ENCODE peak calls at places on chromosomes 16 and 17, in eight cellular contexts. One of them, this sample, is unnamed.

GRCh38 chr17:8430966-8431365 is 4.7 kb upstream of the NDEL1 start:
- DNase-seq in NB4: no peak
- DNase-seq in fibroblast of the aortic adventitia: peak
- DNase-seq in AG10803: peak
- DNase-seq in AG04450: no peak
- DNase-seq in transverse colon: no peak
- DNase-seq in mucosa of descending colon: no peak
- DNase-seq in progenitor cell of endocrine pancreas: no peak
- DNase-seq in this sample: no peak

GRCh38 chr17:66533572-66533971 is 231.2 kb downstream of the PRKCA start:
- DNase-seq in NB4: peak
- DNase-seq in fibroblast of the aortic adventitia: peak
- DNase-seq in AG10803: no peak
- DNase-seq in AG04450: peak
- DNase-seq in transverse colon: no peak
- DNase-seq in mucosa of descending colon: no peak
- DNase-seq in progenitor cell of endocrine pancreas: peak
- DNase-seq in this sample: no peak

GRCh38 chr17:82238562-82239201 is 9.8 kb downstream of the SLC16A3 start:
- DNase-seq in NB4: peak
- DNase-seq in fibroblast of the aortic adventitia: peak
- DNase-seq in AG10803: peak
- DNase-seq in AG04450: no peak
- DNase-seq in transverse colon: peak
- DNase-seq in mucosa of descending colon: peak
- DNase-seq in progenitor cell of endocrine pancreas: no peak
- DNase-seq in this sample: no peak

GRCh38 chr17:17780941-17781590 is 55.7 kb downstream of the SREBF1 start:
- DNase-seq in NB4: peak
- DNase-seq in fibroblast of the aortic adventitia: peak
- DNase-seq in AG10803: no peak
- DNase-seq in AG04450: peak
- DNase-seq in transverse colon: peak
- DNase-seq in mucosa of descending colon: no peak
- DNase-seq in progenitor cell of endocrine pancreas: peak
- DNase-seq in this sample: no peak

GRCh38 chr17:38415250-38416194 is 12.7 kb upstream of the ARHGAP23 start:
- DNase-seq in NB4: peak
- DNase-seq in fibroblast of the aortic adventitia: peak
- DNase-seq in AG10803: peak
- DNase-seq in AG04450: peak
- DNase-seq in transverse colon: peak
- DNase-seq in mucosa of descending colon: no peak
- DNase-seq in progenitor cell of endocrine pancreas: no peak
- DNase-seq in this sample: no peak

GRCh38 chr17:82734987-82735866 is at the start of gene FN3K:
- DNase-seq in NB4: no peak
- DNase-seq in fibroblast of the aortic adventitia: peak
- DNase-seq in AG10803: peak
- DNase-seq in AG04450: peak
- DNase-seq in transverse colon: peak
- DNase-seq in mucosa of descending colon: peak
- DNase-seq in progenitor cell of endocrine pancreas: peak
- DNase-seq in this sample: peak

GRCh38 chr17:27199948-27200347 is 94.0 kb upstream of the WSB1 start:
- DNase-seq in NB4: no peak
- DNase-seq in fibroblast of the aortic adventitia: no peak
- DNase-seq in AG10803: no peak
- DNase-seq in AG04450: no peak
- DNase-seq in transverse colon: no peak
- DNase-seq in mucosa of descending colon: no peak
- DNase-seq in progenitor cell of endocrine pancreas: no peak
- DNase-seq in this sample: no peak

GRCh38 chr16:84754353-84754856 is 54.6 kb downstream of the USP10 start:
- DNase-seq in NB4: peak
- DNase-seq in fibroblast of the aortic adventitia: peak
- DNase-seq in AG10803: peak
- DNase-seq in AG04450: peak
- DNase-seq in transverse colon: peak
- DNase-seq in mucosa of descending colon: no peak
- DNase-seq in progenitor cell of endocrine pancreas: peak
- DNase-seq in this sample: no peak

GRCh38 chr16:75109732-75110243 is 6.8 kb downstream of the LDHD start:
- DNase-seq in NB4: peak
- DNase-seq in fibroblast of the aortic adventitia: no peak
- DNase-seq in AG10803: no peak
- DNase-seq in AG04450: no peak
- DNase-seq in transverse colon: peak
- DNase-seq in mucosa of descending colon: peak
- DNase-seq in progenitor cell of endocrine pancreas: no peak
- DNase-seq in this sample: no peak

GRCh38 chr16:50706250-50706649 is 12.8 kb downstream of the NOD2 start:
- DNase-seq in NB4: no peak
- DNase-seq in fibroblast of the aortic adventitia: no peak
- DNase-seq in AG10803: no peak
- DNase-seq in AG04450: no peak
- DNase-seq in transverse colon: no peak
- DNase-seq in mucosa of descending colon: no peak
- DNase-seq in progenitor cell of endocrine pancreas: no peak
- DNase-seq in this sample: no peak

GRCh38 chr16:46954562-46954961 is 18.9 kb downstream of the DNAJA2 start:
- DNase-seq in NB4: no peak
- DNase-seq in fibroblast of the aortic adventitia: no peak
- DNase-seq in AG10803: no peak
- DNase-seq in AG04450: no peak
- DNase-seq in transverse colon: no peak
- DNase-seq in mucosa of descending colon: no peak
- DNase-seq in progenitor cell of endocrine pancreas: no peak
- DNase-seq in this sample: no peak

GRCh38 chr16:63922563-63922962 is 1199.3 kb downstream of the CDH11 start:
- DNase-seq in NB4: no peak
- DNase-seq in fibroblast of the aortic adventitia: no peak
- DNase-seq in AG10803: peak
- DNase-seq in AG04450: no peak
- DNase-seq in transverse colon: no peak
- DNase-seq in mucosa of descending colon: no peak
- DNase-seq in progenitor cell of endocrine pancreas: no peak
- DNase-seq in this sample: no peak

GRCh38 chr16:65002265-65002664 is 119.6 kb downstream of the CDH11 start:
- DNase-seq in NB4: no peak
- DNase-seq in fibroblast of the aortic adventitia: peak
- DNase-seq in AG10803: peak
- DNase-seq in AG04450: no peak
- DNase-seq in transverse colon: no peak
- DNase-seq in mucosa of descending colon: no peak
- DNase-seq in progenitor cell of endocrine pancreas: no peak
- DNase-seq in this sample: peak

GRCh38 chr16:84648595-84649510 is 542 bp downstream of the KLHL36 start:
- DNase-seq in NB4: peak
- DNase-seq in fibroblast of the aortic adventitia: no peak
- DNase-seq in AG10803: no peak
- DNase-seq in AG04450: no peak
- DNase-seq in transverse colon: peak
- DNase-seq in mucosa of descending colon: peak
- DNase-seq in progenitor cell of endocrine pancreas: peak
- DNase-seq in this sample: no peak

GRCh38 chr17:57569021-57569420 is 176.1 kb downstream of the CCDC182 start:
- DNase-seq in NB4: no peak
- DNase-seq in fibroblast of the aortic adventitia: no peak
- DNase-seq in AG10803: no peak
- DNase-seq in AG04450: no peak
- DNase-seq in transverse colon: no peak
- DNase-seq in mucosa of descending colon: no peak
- DNase-seq in progenitor cell of endocrine pancreas: no peak
- DNase-seq in this sample: no peak

GRCh38 chr16:81071816-81072215 is 5.2 kb downstream of the C16orf46 start:
- DNase-seq in NB4: peak
- DNase-seq in fibroblast of the aortic adventitia: no peak
- DNase-seq in AG10803: no peak
- DNase-seq in AG04450: no peak
- DNase-seq in transverse colon: no peak
- DNase-seq in mucosa of descending colon: no peak
- DNase-seq in progenitor cell of endocrine pancreas: no peak
- DNase-seq in this sample: no peak

GRCh38 chr17:64572682-64573154 is 65.9 kb downstream of the CEP95 start:
- DNase-seq in NB4: peak
- DNase-seq in fibroblast of the aortic adventitia: peak
- DNase-seq in AG10803: peak
- DNase-seq in AG04450: no peak
- DNase-seq in transverse colon: no peak
- DNase-seq in mucosa of descending colon: no peak
- DNase-seq in progenitor cell of endocrine pancreas: no peak
- DNase-seq in this sample: no peak

GRCh38 chr16:58299757-58300349 is 5.0 kb upstream of the PRSS54 start:
- DNase-seq in NB4: peak
- DNase-seq in fibroblast of the aortic adventitia: peak
- DNase-seq in AG10803: peak
- DNase-seq in AG04450: no peak
- DNase-seq in transverse colon: peak
- DNase-seq in mucosa of descending colon: no peak
- DNase-seq in progenitor cell of endocrine pancreas: no peak
- DNase-seq in this sample: no peak
- TF ChIP-seq CTCF in NB4: peak
- TF ChIP-seq CTCF in fibroblast of the aortic adventitia: peak
- TF ChIP-seq CTCF in AG10803: peak
- TF ChIP-seq CTCF in AG04450: peak
- TF ChIP-seq CTCF in transverse colon: peak
- TF ChIP-seq CTCF in mucosa of descending colon: peak
- TF ChIP-seq CTCF in progenitor cell of endocrine pancreas: peak
- TF ChIP-seq CTCF in this sample: peak

DNA sequence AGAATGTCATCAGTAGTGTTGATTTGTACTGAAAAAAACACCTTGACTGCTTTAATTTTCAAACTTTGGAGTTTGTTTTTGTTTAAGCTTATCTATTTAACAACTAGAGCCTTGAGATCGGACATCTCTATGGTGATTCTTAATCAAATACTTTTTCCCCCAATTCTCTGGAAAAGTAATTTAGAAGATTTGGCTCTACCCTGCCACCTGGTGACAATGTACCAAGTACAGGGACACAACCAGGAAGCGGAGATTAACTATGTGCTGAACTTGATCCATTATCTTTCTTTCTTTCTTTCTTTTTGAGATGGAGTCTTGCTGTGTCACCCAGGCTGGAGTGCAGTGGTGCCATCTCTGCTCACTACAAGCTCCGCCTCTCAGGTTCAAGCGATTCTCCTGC is 30.8 kb downstream of the USP43 start:
- DNase-seq in NB4: peak
- DNase-seq in fibroblast of the aortic adventitia: no peak
- DNase-seq in AG10803: no peak
- DNase-seq in AG04450: no peak
- DNase-seq in transverse colon: no peak
- DNase-seq in mucosa of descending colon: no peak
- DNase-seq in progenitor cell of endocrine pancreas: no peak
- DNase-seq in this sample: no peak
- TF ChIP-seq CTCF in NB4: peak
- TF ChIP-seq CTCF in fibroblast of the aortic adventitia: no peak
- TF ChIP-seq CTCF in AG10803: peak
- TF ChIP-seq CTCF in AG04450: no peak
- TF ChIP-seq CTCF in transverse colon: peak
- TF ChIP-seq CTCF in mucosa of descending colon: no peak
- TF ChIP-seq CTCF in progenitor cell of endocrine pancreas: peak
- TF ChIP-seq CTCF in this sample: peak

DNA sequence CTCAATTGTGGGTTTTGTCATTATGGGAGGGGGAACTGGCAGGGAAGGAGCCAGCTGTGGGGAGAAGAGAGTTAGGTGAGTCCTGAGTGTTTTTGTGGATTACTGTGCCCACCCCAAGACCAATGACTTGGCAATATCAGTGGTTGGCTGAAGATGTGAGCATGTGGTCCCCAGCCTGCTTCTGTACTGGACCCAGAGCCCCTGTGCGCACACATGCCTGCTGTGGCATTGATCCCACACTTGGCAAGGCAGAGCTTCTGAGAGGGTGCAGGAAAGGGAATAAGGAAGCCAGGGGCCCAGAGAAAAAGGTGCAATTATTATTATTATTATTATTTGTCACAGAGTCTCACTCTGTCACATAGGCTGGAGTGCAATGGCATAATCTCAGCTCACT is 1.3 kb downstream of the PRAC1 start:
- DNase-seq in NB4: no peak
- DNase-seq in fibroblast of the aortic adventitia: no peak
- DNase-seq in AG10803: no peak
- DNase-seq in AG04450: no peak
- DNase-seq in transverse colon: no peak
- DNase-seq in mucosa of descending colon: no peak
- DNase-seq in progenitor cell of endocrine pancreas: no peak
- DNase-seq in this sample: no peak
- TF ChIP-seq CTCF in NB4: no peak
- TF ChIP-seq CTCF in fibroblast of the aortic adventitia: no peak
- TF ChIP-seq CTCF in AG10803: no peak
- TF ChIP-seq CTCF in AG04450: no peak
- TF ChIP-seq CTCF in transverse colon: no peak
- TF ChIP-seq CTCF in mucosa of descending colon: no peak
- TF ChIP-seq CTCF in progenitor cell of endocrine pancreas: no peak
- TF ChIP-seq CTCF in this sample: no peak

GRCh38 chr17:2070241-2071023 is 15.5 kb downstream of the HIC1 start:
- DNase-seq in NB4: no peak
- DNase-seq in fibroblast of the aortic adventitia: no peak
- DNase-seq in AG10803: no peak
- DNase-seq in AG04450: no peak
- DNase-seq in transverse colon: no peak
- DNase-seq in mucosa of descending colon: no peak
- DNase-seq in progenitor cell of endocrine pancreas: no peak
- DNase-seq in this sample: no peak

GRCh38 chr17:2067559-2067958 is 12.7 kb downstream of the HIC1 start:
- DNase-seq in NB4: no peak
- DNase-seq in fibroblast of the aortic adventitia: peak
- DNase-seq in AG10803: peak
- DNase-seq in AG04450: no peak
- DNase-seq in transverse colon: no peak
- DNase-seq in mucosa of descending colon: no peak
- DNase-seq in progenitor cell of endocrine pancreas: no peak
- DNase-seq in this sample: no peak

GRCh38 chr17:2067048-2067452 is 12.1 kb downstream of the HIC1 start:
- DNase-seq in NB4: no peak
- DNase-seq in fibroblast of the aortic adventitia: no peak
- DNase-seq in AG10803: no peak
- DNase-seq in AG04450: no peak
- DNase-seq in transverse colon: no peak
- DNase-seq in mucosa of descending colon: no peak
- DNase-seq in progenitor cell of endocrine pancreas: no peak
- DNase-seq in this sample: no peak

GRCh38 chr17:2068589-2069051 is 13.7 kb downstream of the HIC1 start:
- DNase-seq in NB4: no peak
- DNase-seq in fibroblast of the aortic adventitia: no peak
- DNase-seq in AG10803: peak
- DNase-seq in AG04450: no peak
- DNase-seq in transverse colon: no peak
- DNase-seq in mucosa of descending colon: no peak
- DNase-seq in progenitor cell of endocrine pancreas: no peak
- DNase-seq in this sample: peak

GRCh38 chr17:2068101-2068518 is 13.2 kb downstream of the HIC1 start:
- DNase-seq in NB4: no peak
- DNase-seq in fibroblast of the aortic adventitia: peak
- DNase-seq in AG10803: peak
- DNase-seq in AG04450: no peak
- DNase-seq in transverse colon: no peak
- DNase-seq in mucosa of descending colon: no peak
- DNase-seq in progenitor cell of endocrine pancreas: no peak
- DNase-seq in this sample: no peak
- TF ChIP-seq CTCF in NB4: no peak
- TF ChIP-seq CTCF in fibroblast of the aortic adventitia: peak
- TF ChIP-seq CTCF in AG10803: peak
- TF ChIP-seq CTCF in AG04450: peak
- TF ChIP-seq CTCF in transverse colon: no peak
- TF ChIP-seq CTCF in mucosa of descending colon: no peak
- TF ChIP-seq CTCF in progenitor cell of endocrine pancreas: no peak
- TF ChIP-seq CTCF in this sample: no peak